ENCODE peak calls at places on chromosomes 12 and 14, in seven cellular contexts. R, C, P, O, X, K and Y are unnamed samples.

GRCh38 chr14:70641548-70642312 is at the start of gene TTC9:
- DNase-seq in P (peak; percentile 56), O (no peak), R (no peak), X (peak; percentile 5), C (no peak), K (no peak), Y (no peak)

GRCh38 chr12:57540998-57541397 is 6.0 kb downstream of the DCTN2 start:
- DNase-seq in X (no peak), O (no peak), K (peak; percentile 50), C (no peak), P (no peak), R (no peak), Y (no peak)

GRCh38 chr12:33536431-33536830 is 96.8 kb upstream of the SYT10 start:
- DNase-seq in K (no peak), P (no peak), X (no peak), C (no peak), O (no peak), R (no peak), Y (no peak)

GRCh38 chr12:20280515-20280914 is 87.8 kb upstream of the PDE3A start:
- DNase-seq in R (no peak), O (no peak), X (peak; percentile 7), C (no peak), K (peak; percentile 74), P (no peak), Y (peak; percentile 46)

GRCh38 chr14:91402278-91403068 is 15.1 kb downstream of the CCDC88C start:
- DNase-seq in K (peak; percentile 48), X (peak; percentile 81), R (no peak), P (no peak), O (no peak), C (no peak), Y (no peak)

GRCh38 chr14:30462358-30462757 is 96.6 kb upstream of the G2E3 start:
- DNase-seq in P (no peak), R (no peak), K (no peak), X (no peak), C (no peak), O (no peak), Y (no peak)

GRCh38 chr12:92340003-92340402 is 194.4 kb upstream of the BTG1 start:
- DNase-seq in X (no peak), P (no peak), K (no peak), O (no peak), R (no peak), C (no peak), Y (no peak)

GRCh38 chr14:72665259-72665658 is 228.6 kb downstream of the DPF3 start:
- DNase-seq in X (peak; percentile 96), C (no peak), O (no peak), K (peak; percentile 99), R (no peak), P (no peak), Y (peak; percentile 99)

GRCh38 chr14:94058674-94059138 is 22.3 kb downstream of the DDX24 start:
- DNase-seq in P (no peak), O (no peak), X (no peak), K (no peak), C (no peak), R (no peak), Y (no peak)

GRCh38 chr14:90450151-90450550 is 53.3 kb downstream of the CALM1 start:
- DNase-seq in X (no peak), P (no peak), R (no peak), O (no peak), C (no peak), K (no peak), Y (no peak)

GRCh38 chr12:108635997-108636808 is 2.5 kb upstream of the SELPLG start:
- DNase-seq in R (no peak), O (no peak), P (peak; percentile 82), C (no peak), X (no peak), K (no peak), Y (no peak)

GRCh38 chr12:87931764-87932163 is 97.4 kb downstream of the C12orf50 start:
- DNase-seq in P (no peak), C (no peak), K (peak; percentile 10), O (no peak), R (no peak), X (no peak), Y (peak; percentile 4)

GRCh38 chr14:58014778-58015177 is 137.2 kb downstream of the ARMH4 start:
- DNase-seq in P (no peak), C (no peak), O (no peak), R (no peak), K (no peak), X (no peak), Y (no peak)

GRCh38 chr14:94424371-94424770 is 28.2 kb downstream of the SERPINA11 start:
- DNase-seq in C (no peak), P (no peak), X (no peak), K (no peak), R (no peak), O (no peak), Y (no peak)

GRCh38 chr12:41981013-41981412 is 163.7 kb downstream of the GXYLT1 start:
- DNase-seq in O (no peak), C (no peak), R (no peak), P (no peak), X (no peak), K (no peak), Y (no peak)

GRCh38 chr12:56932867-56933266 is 1.3 kb downstream of the SDR9C7 start:
- DNase-seq in P (no peak), C (no peak), R (no peak), K (no peak), X (no peak), O (no peak), Y (no peak)